ENCODE peak calls at places on chromosome 18, in five cellular contexts. One of them, this sample, is unnamed.

GRCh38 chr18:65091737-65092329 is 659.0 kb upstream of the CDH7 start:
- DNase-seq in GM23338: peak
- DNase-seq in amniotic stem cell: no peak
- DNase-seq in AG04450: no peak
- DNase-seq in cardiac fibroblast: peak
- DNase-seq in this sample: peak

GRCh38 chr18:32879497-32879896 is 106.7 kb upstream of the KLHL14 start:
- DNase-seq in GM23338: peak
- DNase-seq in amniotic stem cell: no peak
- DNase-seq in AG04450: no peak
- DNase-seq in cardiac fibroblast: no peak
- DNase-seq in this sample: peak

GRCh38 chr18:55353806-55354205 is 234.2 kb downstream of the TCF4 start:
- DNase-seq in GM23338: no peak
- DNase-seq in amniotic stem cell: no peak
- DNase-seq in AG04450: no peak
- DNase-seq in cardiac fibroblast: no peak
- DNase-seq in this sample: no peak

GRCh38 chr18:62802523-62802922 is 87.2 kb downstream of the PHLPP1 start:
- DNase-seq in GM23338: no peak
- DNase-seq in amniotic stem cell: no peak
- DNase-seq in AG04450: no peak
- DNase-seq in cardiac fibroblast: peak
- DNase-seq in this sample: no peak

GRCh38 chr18:3177902-3178687 is 41.7 kb downstream of the MYOM1 start:
- DNase-seq in GM23338: no peak
- DNase-seq in amniotic stem cell: no peak
- DNase-seq in AG04450: no peak
- DNase-seq in cardiac fibroblast: peak
- DNase-seq in this sample: no peak

GRCh38 chr18:79476918-79477685 is 81.4 kb downstream of the NFATC1 start:
- DNase-seq in GM23338: no peak
- DNase-seq in amniotic stem cell: no peak
- DNase-seq in AG04450: no peak
- DNase-seq in cardiac fibroblast: no peak
- DNase-seq in this sample: no peak

GRCh38 chr18:50738103-50738757 is 81.6 kb downstream of the MRO start:
- DNase-seq in GM23338: no peak
- DNase-seq in amniotic stem cell: no peak
- DNase-seq in AG04450: no peak
- DNase-seq in cardiac fibroblast: no peak
- DNase-seq in this sample: no peak

GRCh38 chr18:58784601-58785137 is 80.0 kb upstream of the ZNF532 start:
- DNase-seq in GM23338: peak
- DNase-seq in amniotic stem cell: no peak
- DNase-seq in AG04450: no peak
- DNase-seq in cardiac fibroblast: peak
- DNase-seq in this sample: peak

GRCh38 chr18:9221040-9221439 is 84.5 kb downstream of the ANKRD12 start:
- DNase-seq in GM23338: no peak
- DNase-seq in amniotic stem cell: no peak
- DNase-seq in AG04450: no peak
- DNase-seq in cardiac fibroblast: no peak
- DNase-seq in this sample: no peak

GRCh38 chr18:75041586-75041985 is 167.4 kb downstream of the PTGR3 start:
- DNase-seq in GM23338: peak
- DNase-seq in amniotic stem cell: no peak
- DNase-seq in AG04450: no peak
- DNase-seq in cardiac fibroblast: peak
- DNase-seq in this sample: no peak

GRCh38 chr18:26488417-26489009 is 59.8 kb downstream of the KCTD1 start:
- DNase-seq in GM23338: no peak
- DNase-seq in amniotic stem cell: no peak
- DNase-seq in AG04450: no peak
- DNase-seq in cardiac fibroblast: no peak
- DNase-seq in this sample: no peak

GRCh38 chr18:47254341-47254939 is 3.0 kb upstream of the SKOR2 start:
- DNase-seq in GM23338: peak
- DNase-seq in amniotic stem cell: no peak
- DNase-seq in AG04450: peak
- DNase-seq in cardiac fibroblast: peak
- DNase-seq in this sample: peak

GRCh38 chr18:57286949-57287348 is 65.4 kb upstream of the ST8SIA3 start:
- DNase-seq in GM23338: no peak
- DNase-seq in amniotic stem cell: no peak
- DNase-seq in AG04450: no peak
- DNase-seq in cardiac fibroblast: no peak
- DNase-seq in this sample: no peak

GRCh38 chr18:22556271-22556990 is 138.7 kb upstream of the CTAGE1 start:
- DNase-seq in GM23338: no peak
- DNase-seq in amniotic stem cell: no peak
- DNase-seq in AG04450: no peak
- DNase-seq in cardiac fibroblast: no peak
- DNase-seq in this sample: no peak

GRCh38 chr18:58911766-58912165 is 47.1 kb downstream of the ZNF532 start:
- DNase-seq in GM23338: peak
- DNase-seq in amniotic stem cell: no peak
- DNase-seq in AG04450: no peak
- DNase-seq in cardiac fibroblast: peak
- DNase-seq in this sample: peak

This sample was measured in mesendoderm.